ENCODE peak calls at places on chromosomes 12 and 14, in ten cellular contexts. U is Peyer's patch; E is thyroid gland; O is uterus; B is mammary epithelial cell; N is adrenal gland; K is sigmoid colon; C is CD8-positive, alpha-beta T cell; M is MM.1S; S is K562. W is an unnamed sample.

GRCh38 chr14:23321572-23322547 is 603 bp downstream of the PABPN1 start:
- DNase-seq in O (peak; percentile 44), N (peak; percentile 74), E (peak; percentile 34), K (peak; percentile 81), M (no peak), S (peak; percentile 65), U (peak; percentile 27), B (peak; percentile 74), C (peak; percentile 52), W (peak; percentile 60)

GRCh38 chr14:47278233-47278842 is 397.1 kb downstream of the MDGA2 start:
- DNase-seq in C (peak; percentile 6), M (peak; percentile 21), N (peak; percentile 81), U (no peak), O (no peak), K (no peak), B (peak; percentile 1), E (peak; percentile 29), S (peak; percentile 36), W (peak; percentile 7)

GRCh38 chr14:20612403-20612802 is 21.2 kb upstream of the RNASE12 start:
- DNase-seq in N (no peak), U (no peak), B (no peak), O (no peak), E (no peak), C (no peak), S (no peak), M (peak; percentile 21), K (no peak), W (no peak)

GRCh38 chr12:57836442-57837375 is 9.8 kb downstream of the CTDSP2 start:
- DNase-seq in M (peak; percentile 78), E (peak; percentile 78), K (peak; percentile 89), B (peak; percentile 61), S (peak; percentile 82), O (peak; percentile 82), N (peak; percentile 90), C (no peak), U (peak; percentile 74), W (peak; percentile 91)

GRCh38 chr12:27434673-27435565 is 11.6 kb upstream of the SMCO2 start:
- DNase-seq in B (no peak), N (no peak), U (no peak), S (peak; percentile 3), O (no peak), C (peak; percentile 19), E (peak; percentile 11), K (no peak), M (no peak), W (no peak)

GRCh38 chr14:104856869-104857860 is 7.9 kb upstream of the CEP170B start:
- DNase-seq in C (no peak), E (no peak), B (no peak), M (no peak), S (no peak), U (no peak), N (no peak), O (no peak), K (no peak), W (no peak)

GRCh38 chr12:117043598-117043901 is 55.7 kb downstream of the TESC start:
- DNase-seq in B (no peak), C (no peak), K (no peak), S (no peak), U (no peak), M (no peak), O (no peak), E (no peak), N (no peak), W (no peak)

GRCh38 chr12:52508211-52508610 is 12.0 kb downstream of the KRT5 start:
- DNase-seq in B (no peak), K (no peak), M (no peak), C (no peak), U (no peak), N (no peak), S (no peak), E (no peak), O (no peak), W (no peak)

GRCh38 chr12:76237086-76237701 is 111.0 kb downstream of the BBS10 start:
- DNase-seq in O (no peak), C (no peak), B (peak; percentile 45), M (no peak), U (no peak), E (no peak), S (no peak), N (no peak), K (no peak), W (no peak)

GRCh38 chr12:109875572-109876131 is 4.7 kb downstream of the GLTP start:
- DNase-seq in E (peak; percentile 92), N (no peak), O (no peak), K (no peak), U (no peak), M (peak; percentile 83), S (no peak), B (peak; percentile 56), C (no peak), W (no peak)

GRCh38 chr12:96020314-96021003 is 14.9 kb downstream of the LTA4H start:
- DNase-seq in K (no peak), N (no peak), S (no peak), E (no peak), M (peak; percentile 29), U (peak; percentile 37), B (no peak), O (no peak), C (no peak), W (no peak)

GRCh38 chr14:74945261-74945851 is 10.0 kb downstream of the PGF start:
- DNase-seq in K (peak; percentile 64), B (no peak), O (no peak), C (peak; percentile 25), S (peak; percentile 83), N (peak; percentile 73), M (peak; percentile 16), U (no peak), E (peak; percentile 28), W (no peak)

GRCh38 chr14:75141967-75142366 is 15.1 kb upstream of the NEK9 start:
- DNase-seq in E (peak; percentile 18), M (no peak), O (no peak), B (peak; percentile 12), N (no peak), C (peak; percentile 35), S (no peak), U (no peak), K (no peak), W (no peak)

GRCh38 chr14:22887260-22887989 is 4.4 kb downstream of the REM2 start:
- DNase-seq in K (peak; percentile 80), U (peak; percentile 64), C (no peak), N (peak; percentile 89), O (peak; percentile 80), M (peak; percentile 84), S (peak; percentile 89), E (peak; percentile 79), B (peak; percentile 89), W (no peak)

DNA sequence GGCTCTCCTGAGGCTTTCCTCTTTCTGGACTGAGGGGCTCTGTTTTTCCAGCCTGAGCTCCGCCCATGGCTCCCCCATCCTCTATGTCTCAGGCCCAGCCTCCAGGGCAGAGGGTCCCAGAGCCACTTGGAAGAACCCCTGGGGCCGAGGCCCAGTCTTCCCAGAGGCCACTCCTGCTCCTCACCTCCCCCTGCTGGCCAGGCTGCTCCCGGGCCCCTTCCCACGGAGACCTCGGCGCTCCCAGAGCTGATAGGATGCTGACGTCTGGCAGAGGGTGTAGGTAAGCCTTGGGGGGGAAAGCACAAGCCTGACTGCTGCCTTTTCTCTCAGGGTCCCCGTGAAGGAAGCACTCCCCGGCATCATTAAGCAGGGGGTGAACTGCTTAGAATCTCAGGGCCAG is 51.4 kb downstream of the ERH start:
- DNase-seq in S (peak; percentile 51), K (no peak), E (no peak), N (peak; percentile 57), O (no peak), B (no peak), M (no peak), C (no peak), U (no peak), W (peak; percentile 52)
- H3K27ac ChIP-seq in S (no peak overlapping the region), K (no peak overlapping the region), E (no peak overlapping the region), N (no peak overlapping the region), O (no peak overlapping the region), B (no peak overlapping the region), M (no peak overlapping the region), C (no peak overlapping the region), U (no peak overlapping the region), W (no peak overlapping the region)

GRCh38 chr12:911191-911826 is 38.2 kb downstream of the RAD52 start:
- DNase-seq in O (no peak), M (no peak), N (no peak), E (no peak), K (no peak), B (no peak), U (no peak), C (no peak), S (peak; percentile 84), W (peak; percentile 30)
- H3K36me3 ChIP-seq in O (no peaks in the 10 kb centered on the region), M (peaks cover 10% of the 10 kb centered on the region), N (peaks cover 64% of the 10 kb centered on the region), E (peaks cover 46% of the 10 kb centered on the region), K (peaks cover 93% of the 10 kb centered on the region), B (peaks cover 24% of the 10 kb centered on the region), U (peaks cover 92% of the 10 kb centered on the region), C (peaks cover 44% of the 10 kb centered on the region), S (peaks cover 82% of the 10 kb centered on the region), W (peaks cover 100% of the 10 kb centered on the region)

GRCh38 chr12:129005416-129005815 is 152.1 kb downstream of the GLT1D1 start:
- DNase-seq in N (no peak), C (no peak), S (no peak), E (no peak), B (no peak), K (no peak), M (no peak), O (no peak), U (no peak), W (no peak)
- H3K27ac ChIP-seq in N (no peak overlapping the region), C (no peak overlapping the region), S (no peak overlapping the region), E (no peak overlapping the region), B (no peak overlapping the region), K (no peak overlapping the region), M (no peak overlapping the region), O (no peak overlapping the region), U (no peak overlapping the region), W (no peak overlapping the region)

DNA sequence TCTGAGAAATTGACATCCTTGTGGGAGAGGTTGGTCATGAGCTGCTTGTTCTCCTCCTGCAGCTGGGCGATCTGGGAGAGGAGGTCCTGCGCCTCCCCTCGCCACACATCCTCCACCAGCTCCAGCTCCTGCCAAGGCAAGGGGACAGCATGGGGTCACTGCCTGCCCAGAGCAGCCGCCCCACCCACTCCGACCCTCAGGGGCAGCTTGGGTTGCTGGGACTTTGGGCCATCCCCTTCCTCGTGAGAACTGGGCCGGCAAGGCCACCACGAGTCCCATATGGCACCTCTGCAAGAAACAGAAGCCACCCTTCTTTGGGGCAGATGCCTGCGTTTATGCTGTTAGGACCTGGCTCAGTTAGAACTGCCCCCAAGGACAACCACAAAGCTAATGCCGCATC is 10.0 kb downstream of the RILPL1 start:
- DNase-seq in E (no peak), U (no peak), N (no peak), M (no peak), B (no peak), O (no peak), S (no peak), K (no peak), C (no peak), W (no peak)
- H3K36me3 ChIP-seq in E (peaks cover 9% of the 10 kb centered on the region), U (peaks cover 20% of the 10 kb centered on the region), N (peaks cover 31% of the 10 kb centered on the region), M (no peaks in the 10 kb centered on the region), B (peaks cover 16% of the 10 kb centered on the region), O (no peaks in the 10 kb centered on the region), S (peaks cover 53% of the 10 kb centered on the region), K (peaks cover 41% of the 10 kb centered on the region), C (no peaks in the 10 kb centered on the region), W (peaks cover 47% of the 10 kb centered on the region)

DNA sequence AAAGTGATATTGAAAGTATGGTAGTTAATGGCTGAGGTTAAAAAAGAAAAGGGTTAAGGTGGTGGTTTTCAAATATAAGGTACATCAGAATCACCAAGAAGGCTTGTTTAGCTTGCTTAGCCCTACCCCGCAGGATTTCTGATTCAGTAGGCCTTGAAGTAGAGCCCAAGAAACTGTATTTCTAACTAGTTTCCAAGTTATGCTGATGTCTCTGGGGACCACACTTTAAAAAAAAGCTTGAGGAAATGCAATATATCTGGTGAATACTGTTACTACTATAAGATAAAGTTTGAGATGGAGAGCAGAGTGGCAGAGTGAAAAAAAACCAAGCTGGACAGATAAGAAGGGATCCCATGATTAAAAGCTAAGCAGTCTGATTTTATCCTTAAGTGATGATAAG is 18.3 kb upstream of the GXYLT1 start:
- DNase-seq in U (no peak), O (no peak), M (no peak), C (no peak), S (no peak), K (no peak), B (no peak), E (no peak), N (no peak), W (no peak)
- H3K27ac ChIP-seq in U (no peak overlapping the region), O (no peak overlapping the region), M (no peak overlapping the region), C (no peak overlapping the region), S (no peak overlapping the region), K (no peak overlapping the region), B (no peak overlapping the region), E (no peak overlapping the region), N (no peak overlapping the region), W (no peak overlapping the region)